ENCODE peak calls at places on chromosome X, in ten cellular contexts. Z, E, C, X, F, M, G, O, Q and V are unnamed samples.

GRCh38 chrX:114028907-114029662 is 554.8 kb upstream of the HTR2C start:
- DNase-seq in Z (no peak), E (no peak), C (no peak), X (no peak), F (no peak), M (no peak), G (no peak), O (no peak), Q (no peak), V (no peak)

GRCh38 chrX:43703211-43703791 is 47.2 kb downstream of the MAOA start:
- DNase-seq in Z (peak), E (no peak), C (peak), X (no peak), F (no peak), M (no peak), G (no peak), O (peak), Q (peak), V (no peak)

GRCh38 chrX:15675490-15675921 is 10.9 kb upstream of the CLTRN start:
- DNase-seq in Z (no peak), E (peak), C (peak), X (peak), F (no peak), M (peak), G (peak), O (peak), Q (peak), V (peak)

GRCh38 chrX:153469811-153470410 is 465 bp downstream of the HAUS7 start:
- DNase-seq in Z (peak), E (no peak), C (no peak), X (peak), F (no peak), M (no peak), G (no peak), O (peak), Q (peak), V (peak)

GRCh38 chrX:1224954-1225353 is 12.5 kb upstream of the CRLF2 start:
- DNase-seq in Z (no peak), E (peak), C (no peak), X (no peak), F (no peak), M (no peak), G (no peak), O (no peak), Q (no peak), V (peak)

GRCh38 chrX:2635366-2635765 is 55.7 kb upstream of the CD99 start:
- DNase-seq in Z (peak), E (no peak), C (no peak), X (no peak), F (no peak), M (no peak), G (no peak), O (no peak), Q (peak), V (no peak)

GRCh38 chrX:138856881-138857280 is 145.4 kb upstream of the FGF13 start:
- DNase-seq in Z (peak), E (no peak), C (no peak), X (no peak), F (no peak), M (no peak), G (no peak), O (peak), Q (no peak), V (no peak)

GRCh38 chrX:1393871-1394615 is 2.1 kb upstream of the SLC25A6 start:
- DNase-seq in Z (no peak), E (peak), C (no peak), X (no peak), F (no peak), M (peak), G (no peak), O (no peak), Q (no peak), V (no peak)

GRCh38 chrX:18174209-18174608 is 46.5 kb downstream of the BEND2 start:
- DNase-seq in Z (no peak), E (no peak), C (no peak), X (no peak), F (no peak), M (no peak), G (no peak), O (no peak), Q (no peak), V (no peak)

GRCh38 chrX:50871922-50872453 is 38.5 kb upstream of the BMP15 start:
- DNase-seq in Z (no peak), E (no peak), C (no peak), X (no peak), F (no peak), M (no peak), G (no peak), O (no peak), Q (no peak), V (no peak)

GRCh38 chrX:107673933-107674479 is 45.7 kb downstream of the PRPS1 start:
- DNase-seq in Z (no peak), E (no peak), C (no peak), X (peak), F (peak), M (peak), G (no peak), O (no peak), Q (peak), V (peak)

GRCh38 chrX:11109968-11110367 is 1.2 kb upstream of the HCCS start:
- DNase-seq in Z (no peak), E (no peak), C (no peak), X (no peak), F (no peak), M (no peak), G (no peak), O (no peak), Q (no peak), V (no peak)

GRCh38 chrX:11111947-11112346 is 815 bp downstream of the HCCS start:
- DNase-seq in Z (no peak), E (no peak), C (no peak), X (no peak), F (no peak), M (no peak), G (no peak), O (no peak), Q (no peak), V (no peak)

GRCh38 chrX:11113731-11114130 is 2.6 kb downstream of the HCCS start:
- DNase-seq in Z (no peak), E (no peak), C (no peak), X (no peak), F (no peak), M (no peak), G (no peak), O (no peak), Q (peak), V (no peak)

GRCh38 chrX:11108253-11108941 is 2.7 kb upstream of the HCCS start:
- DNase-seq in Z (no peak), E (no peak), C (no peak), X (no peak), F (no peak), M (no peak), G (no peak), O (no peak), Q (no peak), V (no peak)

GRCh38 chrX:11111038-11111851 is at the start of gene HCCS:
- DNase-seq in Z (peak), E (peak), C (no peak), X (peak), F (peak), M (peak), G (peak), O (peak), Q (peak), V (peak)
- TF ChIP-seq CTCF in Z (peak), E (no peak), C (no peak), X (no peak), F (no peak), M (no peak), G (no peak), O (no peak), Q (no peak), V (no peak)

DNA sequence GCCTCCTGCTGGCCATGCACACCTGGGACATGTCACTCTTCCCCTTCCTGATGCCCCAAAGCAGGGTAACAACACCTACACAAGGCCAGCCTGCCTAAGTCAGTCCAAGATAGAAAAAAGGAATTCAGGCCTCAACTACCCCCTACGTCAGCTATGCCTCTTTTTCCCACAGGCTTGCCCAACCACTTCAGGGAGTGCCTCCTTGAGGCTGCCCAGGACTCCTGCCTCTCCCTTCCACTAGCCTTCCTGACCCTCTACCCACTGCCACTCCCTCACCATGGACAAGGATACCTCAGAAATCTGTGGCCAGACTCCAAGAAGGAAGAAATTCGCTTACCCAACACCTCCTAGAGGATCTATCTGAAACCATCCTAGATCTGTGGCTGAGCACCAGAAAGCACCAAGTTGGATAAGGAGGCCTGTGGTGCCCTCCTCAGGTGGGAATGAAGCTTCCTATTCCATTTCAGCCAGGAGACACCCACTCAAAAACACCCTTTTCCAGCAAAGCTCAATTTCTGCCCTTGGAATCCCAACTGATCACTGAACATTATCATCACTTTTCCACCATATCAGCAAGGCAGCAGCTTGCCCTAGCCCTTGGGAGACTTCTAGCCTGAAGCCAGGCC is 1.8 kb downstream of the KDM5C start:
- DNase-seq in Z (peak), E (no peak), C (no peak), X (no peak), F (no peak), M (no peak), G (no peak), O (peak), Q (peak), V (no peak)
- TF ChIP-seq CTCF in Z (no peak), E (no peak), C (no peak), X (no peak), F (no peak), M (no peak), G (no peak), O (peak), Q (no peak), V (no peak)

GRCh38 chrX:35289952-35290351 is 347.4 kb downstream of the FAM47B start:
- DNase-seq in Z (no peak), E (no peak), C (no peak), X (no peak), F (no peak), M (no peak), G (no peak), O (no peak), Q (no peak), V (no peak)
- TF ChIP-seq CTCF in Z (no peak), E (no peak), C (no peak), X (no peak), F (no peak), M (no peak), G (no peak), O (no peak), Q (no peak), V (no peak)

GRCh38 chrX:30513284-30513683 is 64.3 kb downstream of the TASL start:
- DNase-seq in Z (peak), E (no peak), C (no peak), X (no peak), F (no peak), M (no peak), G (no peak), O (peak), Q (peak), V (peak)
- TF ChIP-seq CTCF in Z (peak), E (peak), C (peak), X (no peak), F (no peak), M (no peak), G (peak), O (peak), Q (peak), V (no peak)

GRCh38 chrX:101617211-101618191 is at the start of gene ARMCX6:
- DNase-seq in Z (peak), E (peak), C (peak), X (peak), F (peak), M (peak), G (peak), O (peak), Q (peak), V (peak)
- TF ChIP-seq CTCF in Z (peak), E (peak), C (peak), X (no peak), F (no peak), M (peak), G (no peak), O (peak), Q (peak), V (no peak)

DNA sequence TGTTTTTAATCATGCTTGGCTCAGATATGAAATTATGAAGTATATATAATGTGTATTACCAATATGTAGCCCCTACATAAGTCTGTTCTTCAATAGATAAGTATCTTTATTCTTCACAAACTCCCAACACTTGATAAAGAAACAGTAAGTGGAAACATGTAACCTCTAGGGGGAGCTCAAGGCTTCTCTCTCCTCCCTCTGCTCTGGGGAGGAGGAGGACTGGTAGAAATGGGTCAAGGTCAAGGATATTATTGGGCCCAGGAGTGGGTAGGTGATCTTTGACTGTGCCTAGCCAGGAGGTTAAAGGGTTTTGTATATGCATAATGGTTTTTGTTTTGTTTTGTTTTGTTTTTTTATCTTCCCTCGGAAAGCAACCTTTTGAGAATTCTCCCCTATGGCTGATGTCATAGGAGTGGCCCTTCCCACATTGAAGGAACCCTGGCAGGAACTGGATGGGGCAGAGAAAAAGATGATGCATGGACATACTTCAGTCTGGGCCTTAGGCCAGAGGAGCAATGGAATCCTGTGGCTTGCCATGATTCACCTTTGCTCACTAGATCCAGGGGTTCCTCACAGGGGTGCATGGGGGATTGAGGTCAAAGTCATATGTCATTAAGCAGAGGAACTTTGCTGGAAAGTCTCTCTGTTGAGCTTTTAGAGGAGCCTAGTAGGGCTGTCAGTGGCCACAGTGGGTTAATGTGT is 460.3 kb downstream of the MID1IP1 start:
- DNase-seq in Z (peak), E (no peak), C (no peak), X (no peak), F (no peak), M (no peak), G (no peak), O (peak), Q (peak), V (peak)
- TF ChIP-seq CTCF in Z (peak), E (no peak), C (peak), X (peak), F (peak), M (peak), G (peak), O (peak), Q (peak), V (no peak)